ENCODE peak calls at places on chromosomes 3 and 15, in eight cellular contexts. One of them, this sample, is unnamed.

GRCh38 chr3:65945953-65946352 is 92.8 kb downstream of the MAGI1 start:
- DNase-seq in left lung: no peak
- DNase-seq in foreskin keratinocyte: no peak
- DNase-seq in colonic mucosa: no peak
- DNase-seq in upper lobe of right lung: no peak
- DNase-seq in fibroblast of lung: no peak
- DNase-seq in right cardiac atrium: no peak
- DNase-seq in Karpas-422: no peak
- DNase-seq in this sample: no peak

GRCh38 chr3:152961323-152961722 is 126.4 kb downstream of the P2RY1 start:
- DNase-seq in left lung: no peak
- DNase-seq in colonic mucosa: peak; percentile 22
- DNase-seq in fibroblast of lung: peak; percentile 52
- DNase-seq in upper lobe of right lung: no peak
- DNase-seq in foreskin keratinocyte: no peak
- DNase-seq in Karpas-422: peak; percentile 62
- DNase-seq in right cardiac atrium: no peak
- DNase-seq in this sample: no peak

GRCh38 chr15:73258271-73259108 is 110.3 kb downstream of the HCN4 start:
- DNase-seq in right cardiac atrium: no peak
- DNase-seq in foreskin keratinocyte: no peak
- DNase-seq in Karpas-422: no peak
- DNase-seq in upper lobe of right lung: no peak
- DNase-seq in fibroblast of lung: no peak
- DNase-seq in colonic mucosa: no peak
- DNase-seq in left lung: no peak
- DNase-seq in this sample: no peak

GRCh38 chr3:12512534-12513101 is 28.3 kb downstream of the TSEN2 start:
- DNase-seq in right cardiac atrium: no peak
- DNase-seq in Karpas-422: no peak
- DNase-seq in left lung: no peak
- DNase-seq in foreskin keratinocyte: no peak
- DNase-seq in fibroblast of lung: no peak
- DNase-seq in colonic mucosa: no peak
- DNase-seq in upper lobe of right lung: no peak
- DNase-seq in this sample: no peak

GRCh38 chr3:129702934-129703712 is 96.6 kb upstream of the PLXND1 start:
- DNase-seq in Karpas-422: no peak
- DNase-seq in upper lobe of right lung: no peak
- DNase-seq in foreskin keratinocyte: no peak
- DNase-seq in colonic mucosa: no peak
- DNase-seq in fibroblast of lung: no peak
- DNase-seq in right cardiac atrium: no peak
- DNase-seq in left lung: no peak
- DNase-seq in this sample: no peak

GRCh38 chr3:150251654-150252053 is 156.4 kb upstream of the TSC22D2 start:
- DNase-seq in fibroblast of lung: peak; percentile 61
- DNase-seq in left lung: no peak
- DNase-seq in right cardiac atrium: no peak
- DNase-seq in colonic mucosa: no peak
- DNase-seq in Karpas-422: no peak
- DNase-seq in upper lobe of right lung: no peak
- DNase-seq in foreskin keratinocyte: no peak
- DNase-seq in this sample: no peak

GRCh38 chr15:63070681-63071129 is 28.2 kb downstream of the TPM1 start:
- DNase-seq in right cardiac atrium: no peak
- DNase-seq in colonic mucosa: no peak
- DNase-seq in left lung: no peak
- DNase-seq in upper lobe of right lung: no peak
- DNase-seq in Karpas-422: no peak
- DNase-seq in fibroblast of lung: no peak
- DNase-seq in foreskin keratinocyte: no peak
- DNase-seq in this sample: no peak

GRCh38 chr3:121111914-121112612 is 204.1 kb downstream of the STXBP5L start:
- DNase-seq in foreskin keratinocyte: no peak
- DNase-seq in Karpas-422: no peak
- DNase-seq in fibroblast of lung: no peak
- DNase-seq in colonic mucosa: no peak
- DNase-seq in right cardiac atrium: no peak
- DNase-seq in upper lobe of right lung: no peak
- DNase-seq in left lung: no peak
- DNase-seq in this sample: no peak

GRCh38 chr3:139906441-139906840 is 28.5 kb upstream of the CLSTN2 start:
- DNase-seq in Karpas-422: no peak
- DNase-seq in fibroblast of lung: peak; percentile 4
- DNase-seq in upper lobe of right lung: no peak
- DNase-seq in colonic mucosa: no peak
- DNase-seq in foreskin keratinocyte: peak; percentile 63
- DNase-seq in left lung: no peak
- DNase-seq in right cardiac atrium: no peak
- DNase-seq in this sample: no peak

GRCh38 chr3:128415773-128416577 is 50.7 kb downstream of the DNAJB8 start:
- DNase-seq in fibroblast of lung: no peak
- DNase-seq in left lung: no peak
- DNase-seq in right cardiac atrium: peak; percentile 51
- DNase-seq in upper lobe of right lung: no peak
- DNase-seq in colonic mucosa: peak; percentile 27
- DNase-seq in foreskin keratinocyte: no peak
- DNase-seq in Karpas-422: no peak
- DNase-seq in this sample: no peak

GRCh38 chr3:128413003-128413370 is 53.7 kb downstream of the DNAJB8 start:
- DNase-seq in colonic mucosa: no peak
- DNase-seq in right cardiac atrium: no peak
- DNase-seq in fibroblast of lung: no peak
- DNase-seq in left lung: no peak
- DNase-seq in foreskin keratinocyte: no peak
- DNase-seq in Karpas-422: no peak
- DNase-seq in upper lobe of right lung: no peak
- DNase-seq in this sample: no peak

GRCh38 chr3:128413413-128414205 is 53.1 kb downstream of the DNAJB8 start:
- DNase-seq in Karpas-422: no peak
- DNase-seq in fibroblast of lung: no peak
- DNase-seq in colonic mucosa: no peak
- DNase-seq in left lung: no peak
- DNase-seq in upper lobe of right lung: no peak
- DNase-seq in foreskin keratinocyte: no peak
- DNase-seq in right cardiac atrium: no peak
- DNase-seq in this sample: no peak

GRCh38 chr3:128416578-128417150 is 50.0 kb downstream of the DNAJB8 start:
- DNase-seq in Karpas-422: no peak
- DNase-seq in foreskin keratinocyte: peak; percentile 29
- DNase-seq in fibroblast of lung: peak; percentile 45
- DNase-seq in left lung: no peak
- DNase-seq in colonic mucosa: no peak
- DNase-seq in right cardiac atrium: peak; percentile 41
- DNase-seq in upper lobe of right lung: no peak
- DNase-seq in this sample: no peak

DNA sequence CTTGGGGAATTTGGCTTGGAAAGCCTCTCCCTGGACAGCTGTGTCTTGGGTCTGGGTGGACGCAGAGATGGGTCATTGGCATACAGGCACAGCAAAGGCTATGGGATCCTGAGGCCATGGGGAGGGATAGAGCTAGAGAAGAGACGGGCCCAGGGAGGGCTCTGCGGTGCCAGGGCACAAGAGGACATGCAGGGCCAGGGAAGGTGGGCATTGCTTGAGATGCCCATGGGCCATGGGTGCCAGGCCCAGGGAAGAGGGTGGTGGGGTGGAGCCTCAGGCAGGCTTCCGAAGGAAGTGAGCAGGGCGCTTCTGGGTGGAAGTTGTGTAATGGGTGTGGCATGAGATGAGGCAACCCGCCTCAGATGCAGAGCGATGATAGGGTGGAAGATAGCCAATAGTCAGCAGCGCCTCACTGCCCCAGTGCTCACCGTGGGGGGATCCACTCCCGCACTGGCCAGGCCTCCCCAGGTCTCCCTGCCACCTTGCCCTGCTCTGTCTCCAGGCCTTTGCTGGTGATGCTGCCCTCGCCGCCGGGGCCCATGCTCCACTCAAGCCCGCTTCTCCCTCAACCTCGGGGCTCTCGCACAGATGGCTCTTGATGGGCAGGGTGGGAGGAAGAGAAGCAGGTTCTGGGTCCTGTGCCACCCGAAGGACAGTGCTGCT is 51.4 kb downstream of the DNAJB8 start:
- DNase-seq in foreskin keratinocyte: no peak
- DNase-seq in left lung: no peak
- DNase-seq in Karpas-422: no peak
- DNase-seq in upper lobe of right lung: no peak
- DNase-seq in colonic mucosa: no peak
- DNase-seq in right cardiac atrium: peak; percentile 39
- DNase-seq in fibroblast of lung: no peak
- DNase-seq in this sample: no peak
- H3K27ac ChIP-seq in foreskin keratinocyte: no peak overlapping the region
- H3K27ac ChIP-seq in left lung: no peak overlapping the region
- H3K27ac ChIP-seq in Karpas-422: no peak overlapping the region
- H3K27ac ChIP-seq in upper lobe of right lung: no peak overlapping the region
- H3K27ac ChIP-seq in colonic mucosa: no peak overlapping the region
- H3K27ac ChIP-seq in right cardiac atrium: no peak overlapping the region
- H3K27ac ChIP-seq in fibroblast of lung: no peak overlapping the region
- H3K27ac ChIP-seq in this sample: peak overlapping the region; percentile 65

GRCh38 chr3:114856867-114857266 is 290.2 kb downstream of the ZBTB20 start:
- DNase-seq in Karpas-422: no peak
- DNase-seq in right cardiac atrium: no peak
- DNase-seq in upper lobe of right lung: no peak
- DNase-seq in fibroblast of lung: no peak
- DNase-seq in left lung: no peak
- DNase-seq in colonic mucosa: no peak
- DNase-seq in foreskin keratinocyte: no peak
- DNase-seq in this sample: no peak
- H3K27ac ChIP-seq in Karpas-422: no peak overlapping the region
- H3K27ac ChIP-seq in right cardiac atrium: no peak overlapping the region
- H3K27ac ChIP-seq in upper lobe of right lung: no peak overlapping the region
- H3K27ac ChIP-seq in fibroblast of lung: no peak overlapping the region
- H3K27ac ChIP-seq in left lung: no peak overlapping the region
- H3K27ac ChIP-seq in colonic mucosa: no peak overlapping the region
- H3K27ac ChIP-seq in foreskin keratinocyte: no peak overlapping the region
- H3K27ac ChIP-seq in this sample: no peak overlapping the region

DNA sequence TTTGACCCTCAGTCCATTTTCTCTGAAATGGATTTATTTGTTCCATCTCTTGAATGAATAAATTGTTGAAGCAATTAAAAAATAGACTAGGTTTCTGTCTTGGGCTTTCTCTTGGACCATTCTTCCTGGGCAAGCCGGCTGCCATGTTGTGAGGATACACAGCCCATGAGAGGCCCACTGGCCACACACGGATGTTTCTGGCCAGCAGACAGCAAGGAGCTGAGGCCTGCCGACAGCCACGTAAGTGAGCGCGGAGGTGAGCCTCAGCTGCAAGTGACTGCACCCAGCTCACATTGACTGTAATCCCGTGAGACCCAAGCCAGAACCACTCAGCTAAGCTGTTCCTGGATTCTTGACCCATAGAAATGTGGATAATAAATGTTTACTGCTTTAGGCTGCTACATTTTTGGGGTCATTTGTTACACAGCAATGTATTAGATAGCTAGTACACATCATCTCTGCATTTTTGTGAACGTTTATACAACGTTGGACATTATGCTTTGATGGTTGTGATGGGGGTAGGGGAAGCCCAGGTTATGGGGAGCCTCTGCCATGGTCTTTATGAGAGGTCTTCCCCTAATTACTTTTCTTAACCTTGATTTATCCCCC is 22.8 kb downstream of the IDH3A start:
- DNase-seq in foreskin keratinocyte: no peak
- DNase-seq in colonic mucosa: peak; percentile 10
- DNase-seq in right cardiac atrium: no peak
- DNase-seq in upper lobe of right lung: no peak
- DNase-seq in Karpas-422: no peak
- DNase-seq in fibroblast of lung: no peak
- DNase-seq in left lung: no peak
- DNase-seq in this sample: no peak
- H3K27ac ChIP-seq in foreskin keratinocyte: no peak overlapping the region
- H3K27ac ChIP-seq in colonic mucosa: no peak overlapping the region
- H3K27ac ChIP-seq in right cardiac atrium: no peak overlapping the region
- H3K27ac ChIP-seq in upper lobe of right lung: no peak overlapping the region
- H3K27ac ChIP-seq in Karpas-422: no peak overlapping the region
- H3K27ac ChIP-seq in fibroblast of lung: no peak overlapping the region
- H3K27ac ChIP-seq in left lung: no peak overlapping the region
- H3K27ac ChIP-seq in this sample: no peak overlapping the region

GRCh38 chr3:49410844-49411549 is 779 bp downstream of the RHOA start:
- DNase-seq in left lung: no peak
- DNase-seq in colonic mucosa: no peak
- DNase-seq in upper lobe of right lung: no peak
- DNase-seq in Karpas-422: peak; percentile 79
- DNase-seq in fibroblast of lung: no peak
- DNase-seq in foreskin keratinocyte: no peak
- DNase-seq in right cardiac atrium: no peak
- DNase-seq in this sample: no peak

GRCh38 chr3:49410102-49410843 is 1.5 kb downstream of the RHOA start:
- DNase-seq in colonic mucosa: no peak
- DNase-seq in Karpas-422: no peak
- DNase-seq in right cardiac atrium: no peak
- DNase-seq in foreskin keratinocyte: no peak
- DNase-seq in upper lobe of right lung: no peak
- DNase-seq in fibroblast of lung: no peak
- DNase-seq in left lung: no peak
- DNase-seq in this sample: no peak

GRCh38 chr3:49411550-49411967 is 217 bp downstream of the RHOA start:
- DNase-seq in colonic mucosa: peak; percentile 60
- DNase-seq in foreskin keratinocyte: no peak
- DNase-seq in left lung: peak; percentile 94
- DNase-seq in fibroblast of lung: no peak
- DNase-seq in right cardiac atrium: peak; percentile 87
- DNase-seq in Karpas-422: no peak
- DNase-seq in upper lobe of right lung: peak; percentile 89
- DNase-seq in this sample: no peak

GRCh38 chr3:49403891-49404290 is 7.9 kb downstream of the RHOA start:
- DNase-seq in colonic mucosa: no peak
- DNase-seq in Karpas-422: no peak
- DNase-seq in fibroblast of lung: no peak
- DNase-seq in right cardiac atrium: no peak
- DNase-seq in foreskin keratinocyte: no peak
- DNase-seq in upper lobe of right lung: no peak
- DNase-seq in left lung: no peak
- DNase-seq in this sample: no peak

DNA sequence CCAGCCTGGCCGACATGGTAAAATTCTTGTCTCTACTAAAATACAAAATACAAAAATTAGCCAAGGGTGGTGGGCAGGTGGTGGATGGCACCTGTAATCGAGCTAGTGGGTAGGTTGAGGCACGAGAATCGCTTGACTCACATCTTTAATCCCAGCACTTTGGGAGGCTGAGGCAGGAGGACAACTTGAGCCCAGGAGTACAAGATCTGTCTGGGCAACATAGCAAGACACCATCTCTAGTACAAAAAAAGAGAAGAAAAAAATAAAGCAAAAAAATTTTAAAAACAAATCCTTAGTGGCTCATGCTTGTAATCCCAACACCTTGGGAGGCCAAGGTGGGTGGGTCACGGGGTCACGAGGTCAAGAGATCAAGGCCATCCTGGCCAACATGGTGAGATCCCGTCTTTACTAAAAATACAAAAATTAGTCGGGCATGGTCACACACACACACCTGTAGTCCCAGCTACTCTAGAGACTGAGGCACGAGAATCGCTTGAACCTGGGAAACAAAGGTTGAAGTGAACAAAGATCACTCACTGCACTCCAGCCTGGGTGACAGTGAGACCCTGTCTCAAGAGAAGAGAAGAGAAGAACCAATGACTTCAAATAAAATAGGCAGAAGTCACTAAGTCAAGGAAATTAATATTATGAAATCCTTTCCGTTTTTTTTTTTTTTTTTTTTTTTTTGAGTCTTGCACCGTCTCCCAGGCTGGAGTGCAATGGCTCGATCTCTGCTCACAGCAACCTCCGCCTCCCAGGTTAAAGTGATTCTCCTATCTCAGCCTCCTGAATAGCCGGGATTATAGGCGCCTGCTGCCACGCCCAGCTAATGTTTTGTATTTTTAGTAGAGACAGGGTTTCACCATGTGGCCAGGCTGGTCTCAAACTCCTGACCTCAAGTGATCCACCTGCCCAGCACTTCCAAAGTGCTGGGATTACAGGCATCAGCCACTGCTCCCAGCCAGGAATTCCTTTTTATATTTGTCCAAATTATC is 4.9 kb downstream of the RHOA start:
- DNase-seq in upper lobe of right lung: no peak
- DNase-seq in right cardiac atrium: no peak
- DNase-seq in foreskin keratinocyte: no peak
- DNase-seq in Karpas-422: no peak
- DNase-seq in left lung: no peak
- DNase-seq in colonic mucosa: no peak
- DNase-seq in fibroblast of lung: no peak
- DNase-seq in this sample: no peak
- H3K27ac ChIP-seq in upper lobe of right lung: peak overlapping the region; percentile 63
- H3K27ac ChIP-seq in right cardiac atrium: peak overlapping the region; percentile 52
- H3K27ac ChIP-seq in foreskin keratinocyte: no peak overlapping the region
- H3K27ac ChIP-seq in Karpas-422: no peak overlapping the region
- H3K27ac ChIP-seq in left lung: peak overlapping the region; percentile 61
- H3K27ac ChIP-seq in colonic mucosa: no peak overlapping the region
- H3K27ac ChIP-seq in fibroblast of lung: no peak overlapping the region
- H3K27ac ChIP-seq in this sample: no peak overlapping the region